ENCODE peak calls at places on chromosomes 12 and 14, in seven cellular contexts. Z, S, C, Y, O, L and U are unnamed samples.

GRCh38 chr12:49809369-49810158 is 18.6 kb downstream of the NCKAP5L start:
- DNase-seq in Z (no peak), S (no peak), C (no peak), Y (peak; percentile 60), O (no peak), L (no peak), U (no peak)

GRCh38 chr12:96981053-96981452 is 74.0 kb downstream of the NEDD1 start:
- DNase-seq in Z (peak; percentile 90), S (peak; percentile 30), C (no peak), Y (no peak), O (no peak), L (no peak), U (peak; percentile 82)

GRCh38 chr12:23921099-23921846 is 28.2 kb downstream of the SOX5 start:
- DNase-seq in Z (no peak), S (peak; percentile 30), C (no peak), Y (no peak), O (no peak), L (no peak), U (no peak)

GRCh38 chr12:12686472-12686871 is 9.5 kb downstream of the GPR19 start:
- DNase-seq in Z (no peak), S (no peak), C (no peak), Y (no peak), O (no peak), L (no peak), U (no peak)

GRCh38 chr14:65110525-65110924 is 8.2 kb upstream of the MAX start:
- DNase-seq in Z (no peak), S (no peak), C (no peak), Y (no peak), O (no peak), L (no peak), U (no peak)

GRCh38 chr12:95674631-95675030 is 115.9 kb downstream of the NTN4 start:
- DNase-seq in Z (no peak), S (no peak), C (no peak), Y (no peak), O (no peak), L (peak; percentile 79), U (no peak)

GRCh38 chr14:95507174-95507573 is 9.3 kb downstream of the SYNE3 start:
- DNase-seq in Z (peak; percentile 96), S (no peak), C (no peak), Y (peak; percentile 64), O (no peak), L (no peak), U (peak; percentile 98)

GRCh38 chr14:77917802-77918201 is 117.9 kb downstream of the ADCK1 start:
- DNase-seq in Z (no peak), S (no peak), C (no peak), Y (no peak), O (no peak), L (no peak), U (no peak)

GRCh38 chr12:75994069-75994740 is 37.4 kb downstream of the PHLDA1 start:
- DNase-seq in Z (no peak), S (no peak), C (peak; percentile 31), Y (no peak), O (no peak), L (no peak), U (no peak)

GRCh38 chr12:85782711-85783110 is 53.5 kb downstream of the RASSF9 start:
- DNase-seq in Z (no peak), S (no peak), C (no peak), Y (no peak), O (no peak), L (no peak), U (peak; percentile 11)

GRCh38 chr12:57130941-57131340 is 2.7 kb downstream of the LRP1 start:
- DNase-seq in Z (no peak), S (no peak), C (no peak), Y (no peak), O (no peak), L (no peak), U (no peak)

GRCh38 chr12:50806176-50806575 is 36.5 kb upstream of the TMPRSS12 start:
- DNase-seq in Z (peak; percentile 9), S (no peak), C (no peak), Y (no peak), O (no peak), L (no peak), U (no peak)

GRCh38 chr12:122155705-122156104 is 18.3 kb downstream of the IL31 start:
- DNase-seq in Z (no peak), S (no peak), C (no peak), Y (no peak), O (no peak), L (no peak), U (no peak)

GRCh38 chr12:31752450-31752849 is 23.6 kb upstream of the AMN1 start:
- DNase-seq in Z (no peak), S (no peak), C (no peak), Y (no peak), O (no peak), L (no peak), U (no peak)

GRCh38 chr12:5165296-5165970 is 121.8 kb downstream of the KCNA5 start:
- DNase-seq in Z (no peak), S (no peak), C (no peak), Y (no peak), O (no peak), L (no peak), U (peak; percentile 71)

GRCh38 chr14:21840765-21841164 is 167.1 kb upstream of the OR4E1 start:
- DNase-seq in Z (no peak), S (no peak), C (no peak), Y (no peak), O (no peak), L (peak; percentile 33), U (peak; percentile 15)

GRCh38 chr14:51595831-51596472 is 55.8 kb upstream of the FRMD6 start:
- DNase-seq in Z (no peak), S (no peak), C (no peak), Y (no peak), O (no peak), L (no peak), U (no peak)